ENCODE peak calls at places on chromosomes 3 and 15, in seven cellular contexts. T, V, A, F, P, R and B are unnamed samples.

GRCh38 chr3:41346698-41347097 is 147.4 kb downstream of the CTNNB1 start:
- DNase-seq in F (no peak), R (no peak), T (no peak), P (no peak), A (no peak), V (no peak), B (no peak)

GRCh38 chr3:151560750-151561149 is 99.9 kb upstream of the IGSF10 start:
- DNase-seq in V (no peak), P (no peak), T (no peak), R (no peak), A (no peak), F (peak), B (no peak)

GRCh38 chr3:13706886-13707285 is 158.0 kb downstream of the FBLN2 start:
- DNase-seq in T (no peak), A (peak), F (no peak), P (peak), R (no peak), V (no peak), B (no peak)

GRCh38 chr3:44033123-44033522 is 208.6 kb upstream of the TOPAZ1 start:
- DNase-seq in R (no peak), A (no peak), V (no peak), T (no peak), P (no peak), F (no peak), B (no peak)

GRCh38 chr3:126194713-126195305 is 14.4 kb upstream of the ALDH1L1 start:
- DNase-seq in R (no peak), P (no peak), T (no peak), V (no peak), F (no peak), A (no peak), B (no peak)

GRCh38 chr15:26260517-26261133 is 397.5 kb upstream of the ATP10A start:
- DNase-seq in T (peak), A (no peak), R (no peak), F (no peak), V (peak), P (no peak), B (no peak)

GRCh38 chr15:77527164-77527778 is 105.4 kb downstream of the LINGO1 start:
- DNase-seq in F (peak), R (peak), P (no peak), A (no peak), V (no peak), T (no peak), B (no peak)

GRCh38 chr15:79088426-79089205 is 2.0 kb downstream of the RASGRF1 start:
- DNase-seq in A (no peak), R (no peak), T (no peak), P (no peak), V (no peak), F (no peak), B (no peak)

GRCh38 chr3:10869460-10869859 is 53.4 kb downstream of the SLC6A11 start:
- DNase-seq in T (no peak), V (no peak), R (no peak), P (no peak), A (no peak), F (no peak), B (no peak)

GRCh38 chr3:56981445-56982230 is 78.8 kb upstream of the SPATA12 start:
- DNase-seq in R (no peak), A (no peak), F (no peak), V (no peak), P (no peak), T (no peak), B (no peak)

GRCh38 chr3:36212291-36212690 is 168.0 kb upstream of the STAC start:
- DNase-seq in R (no peak), P (no peak), F (peak), V (no peak), T (no peak), A (no peak), B (no peak)

GRCh38 chr3:105938101-105938500 is 69.3 kb upstream of the CBLB start:
- DNase-seq in F (peak), V (no peak), T (no peak), P (no peak), A (no peak), R (no peak), B (no peak)

GRCh38 chr15:84079885-84080777 is 155.4 kb upstream of the GOLGA6L4 start:
- DNase-seq in V (no peak), P (peak), R (peak), F (peak), T (peak), A (peak), B (peak)

GRCh38 chr3:136350132-136350531 is 100.0 kb downstream of the PCCB start:
- DNase-seq in A (no peak), R (no peak), F (peak), V (no peak), T (no peak), P (peak), B (no peak)

GRCh38 chr15:75212200-75212858 is 10.6 kb downstream of the C15orf39 start:
- DNase-seq in T (no peak), A (no peak), F (no peak), R (no peak), V (no peak), P (no peak), B (no peak)

GRCh38 chr3:154015307-154015706 is 105.9 kb upstream of the ARHGEF26 start:
- DNase-seq in T (no peak), V (no peak), A (no peak), F (no peak), P (no peak), R (no peak), B (no peak)

GRCh38 chr15:84715442-84716035 is 400 bp downstream of the SEC11A start:
- DNase-seq in T (no peak), P (no peak), R (peak), V (peak), F (peak), A (peak), B (peak)

GRCh38 chr15:80275946-80276345 is 23.9 kb upstream of the CTXND1 start:
- DNase-seq in A (no peak), V (peak), P (no peak), T (no peak), F (peak), R (no peak), B (no peak)

GRCh38 chr15:88612186-88612796 is 8.8 kb upstream of the AEN start:
- DNase-seq in R (no peak), F (no peak), T (no peak), A (no peak), P (no peak), V (no peak), B (no peak)

DNA sequence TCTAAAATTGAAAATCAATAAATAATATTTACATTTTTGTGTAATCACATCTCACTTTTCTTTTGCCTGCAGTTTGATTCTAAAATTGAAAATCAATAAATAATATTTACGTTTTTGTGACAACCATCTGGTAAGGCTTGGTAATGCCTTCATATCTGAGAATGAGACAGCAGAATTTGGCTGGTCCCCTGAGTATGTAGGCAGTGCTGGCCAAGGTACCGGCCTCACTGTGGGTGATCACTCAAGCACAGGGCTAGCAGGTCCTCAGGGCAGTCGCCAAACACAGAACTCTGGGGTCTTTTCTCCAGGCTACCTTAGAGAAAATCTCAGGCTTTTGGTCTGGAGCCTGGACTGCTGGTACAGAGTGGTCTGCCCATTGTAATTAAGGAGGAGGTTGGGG is 26.2 kb downstream of the RTP3 start:
- DNase-seq in P (no peak), V (no peak), A (no peak), F (no peak), T (no peak), R (no peak), B (no peak)
- H3K27ac ChIP-seq in P (no peak), V (no peak), A (no peak), F (no peak), T (no peak), R (no peak), B (no peak)

GRCh38 chr3:15645246-15645645 is 43.7 kb downstream of the BTD start:
- DNase-seq in F (no peak), P (no peak), A (no peak), V (no peak), R (no peak), T (no peak), B (no peak)

GRCh38 chr3:15645740-15646490 is 44.4 kb downstream of the BTD start:
- DNase-seq in V (peak), R (no peak), F (peak), A (peak), T (no peak), P (peak), B (no peak)

GRCh38 chr3:15647629-15648167 is 46.2 kb downstream of the BTD start:
- DNase-seq in V (no peak), A (no peak), P (no peak), T (peak), F (peak), R (no peak), B (no peak)

GRCh38 chr3:15649341-15649740 is 47.8 kb downstream of the BTD start:
- DNase-seq in A (no peak), T (no peak), P (no peak), R (no peak), F (no peak), V (no peak), B (no peak)

DNA sequence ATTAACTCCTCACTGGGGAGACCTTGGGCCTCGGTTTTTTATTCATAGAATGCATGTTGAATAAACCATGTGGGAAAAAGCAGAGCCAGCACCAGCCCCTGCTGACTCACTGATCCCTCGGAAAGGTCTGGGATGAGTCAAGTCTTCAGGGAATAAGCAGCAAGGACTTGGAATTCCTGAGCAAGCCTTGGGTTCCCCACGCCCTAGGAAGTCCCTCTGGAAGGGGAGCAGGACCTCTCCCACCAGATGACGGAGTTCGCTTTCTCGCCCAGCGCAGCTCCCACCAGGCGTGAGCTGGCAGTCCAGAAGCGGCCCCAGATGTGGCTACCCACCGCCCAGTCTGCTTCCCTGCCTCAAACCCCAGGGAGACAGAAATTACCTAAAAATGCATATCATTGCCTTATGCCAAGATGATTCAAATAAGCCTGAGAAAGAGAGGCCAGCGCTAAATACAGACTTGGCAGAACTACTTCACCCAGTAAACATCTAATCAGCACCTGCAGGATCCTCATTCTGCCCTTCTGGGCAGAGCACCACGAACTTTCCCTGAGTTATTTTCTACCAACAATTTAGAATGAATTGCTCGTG is 45.5 kb downstream of the BTD start:
- DNase-seq in R (no peak), V (peak), T (peak), A (peak), F (peak), P (peak), B (no peak)
- H3K4me3 ChIP-seq in R (no peak), V (no peak), T (no peak), A (peak), F (no peak), P (no peak), B (no peak)

GRCh38 chr3:5187152-5187919 is at the start of gene EDEM1:
- DNase-seq in V (peak), F (peak), P (peak), A (peak), R (peak), T (peak), B (peak)
- TF ChIP-seq CTCF in V (no peak), F (no peak), P (no peak), A (peak), R (no peak), T (no peak), B (no peak)

DNA sequence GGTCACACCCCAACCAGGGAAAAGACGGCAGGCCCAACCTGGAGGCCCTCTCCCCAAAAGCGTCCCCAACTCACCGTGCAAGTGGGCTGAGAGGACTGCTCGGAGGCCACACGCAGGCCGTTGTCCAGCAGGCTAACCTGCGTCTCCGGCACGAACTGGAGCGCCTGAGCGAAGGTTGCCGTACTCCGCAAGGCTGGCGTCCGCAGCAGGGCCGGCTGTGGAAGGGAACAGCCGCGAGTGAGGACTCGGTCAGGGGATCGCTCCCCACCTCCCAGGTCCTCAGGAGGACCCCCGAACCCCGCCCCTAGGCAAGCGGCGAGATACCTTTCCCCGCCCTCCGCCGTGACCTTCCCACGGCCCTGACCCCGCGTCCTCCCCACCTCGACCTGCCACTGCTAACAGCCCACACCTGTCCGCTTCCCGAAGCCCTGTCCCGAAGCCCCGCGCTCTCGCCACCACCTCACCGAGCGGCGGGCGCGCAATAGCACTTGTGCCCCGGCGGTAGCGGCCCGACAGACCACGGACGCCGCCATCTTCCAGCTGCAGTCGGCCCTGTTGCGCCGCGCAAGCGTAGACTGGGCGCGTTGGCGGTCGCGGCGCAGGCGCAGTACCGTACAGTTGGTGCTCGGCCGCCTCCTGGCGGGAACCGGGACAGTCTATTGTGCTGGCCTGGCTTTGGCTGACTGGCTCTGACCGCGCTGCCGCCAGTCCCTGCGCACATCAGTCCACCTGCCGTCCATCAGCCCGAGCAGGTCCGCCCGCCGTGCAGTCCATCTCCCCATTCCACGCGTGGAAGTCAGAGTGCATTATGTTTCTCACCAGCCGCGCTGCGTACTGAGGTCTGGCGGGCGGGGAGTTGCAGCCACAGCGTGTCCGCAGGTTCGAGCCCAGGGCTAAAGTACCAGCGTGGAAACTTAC is at the start of gene UQCRC1:
- DNase-seq in P (peak), V (peak), T (peak), R (peak), A (peak), F (peak), B (peak)
- H3K27ac ChIP-seq in P (peak), V (peak), T (peak), R (peak), A (peak), F (peak), B (peak)

GRCh38 chr3:72738752-72739520 is 109.3 kb downstream of the SHQ1 start:
- DNase-seq in P (no peak), V (peak), F (peak), T (peak), R (peak), A (no peak), B (peak)
- H3K4me3 ChIP-seq in P (peak), V (peak), F (peak), T (peak), R (peak), A (peak), B (peak)

GRCh38 chr3:142881445-142882224 is 7.2 kb downstream of the PCOLCE2 start:
- DNase-seq in R (no peak), T (no peak), A (no peak), P (no peak), F (no peak), V (no peak), B (no peak)
- TF ChIP-seq CTCF in R (no peak), T (no peak), A (no peak), P (no peak), F (no peak), V (no peak), B (no peak)

DNA sequence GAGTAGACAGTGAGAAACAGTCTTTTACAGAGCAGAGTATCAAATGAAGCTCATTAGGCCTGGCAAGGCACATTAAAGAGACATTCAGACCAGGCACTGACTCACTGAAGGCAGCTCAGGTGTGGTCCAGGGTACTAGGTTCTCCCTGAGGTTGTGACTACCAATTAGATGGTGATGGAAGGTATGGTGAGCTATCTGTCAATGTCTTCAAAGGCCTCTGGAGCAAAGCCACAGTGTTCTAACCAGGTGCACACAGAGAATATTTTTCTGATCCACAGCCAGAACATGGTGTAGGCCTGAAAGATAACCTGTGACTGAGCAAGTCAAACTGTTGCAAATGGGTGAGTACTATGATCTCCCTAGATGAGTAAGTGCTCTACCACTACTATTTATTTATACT is 51.5 kb downstream of the EOMES start:
- DNase-seq in R (no peak), F (no peak), A (no peak), T (no peak), P (no peak), V (no peak), B (no peak)
- H3K27ac ChIP-seq in R (no peak), F (no peak), A (no peak), T (no peak), P (no peak), V (no peak), B (no peak)

DNA sequence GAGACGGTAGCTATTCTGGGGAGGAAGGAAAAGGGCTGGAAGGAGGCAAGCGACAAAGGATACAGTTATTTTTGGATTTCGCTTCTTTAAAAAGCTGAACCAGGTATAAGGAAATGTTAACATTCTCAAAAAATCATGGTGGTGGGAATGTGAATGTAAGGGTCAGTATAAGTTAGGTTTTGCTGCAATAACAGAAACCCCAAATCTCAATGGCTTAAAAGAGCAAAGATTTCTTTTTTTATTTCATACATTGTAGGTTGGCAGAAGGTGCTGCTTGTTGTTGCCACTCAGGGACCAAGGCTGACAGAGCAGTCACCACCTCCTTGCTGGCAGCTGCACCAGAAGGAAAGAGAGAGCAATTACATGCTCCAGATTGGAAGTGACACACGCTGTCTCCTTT is 176.3 kb upstream of the LPP start:
- DNase-seq in F (no peak), V (no peak), R (no peak), P (no peak), T (no peak), A (no peak), B (no peak)
- H3K4me3 ChIP-seq in F (no peak), V (no peak), R (no peak), P (no peak), T (no peak), A (no peak), B (no peak)